ENCODE peak calls at places on chromosomes 6 and 20, in ten cellular contexts. One of them, this sample, is unnamed.

GRCh38 chr20:4794846-4795245 is 73.1 kb downstream of the PRND start:
- DNase-seq in pancreas: no peak
- DNase-seq in stomach: no peak
- DNase-seq in ovary: no peak
- DNase-seq in sigmoid colon: no peak
- DNase-seq in MM.1S: peak; percentile 47
- DNase-seq in RWPE2: peak; percentile 34
- DNase-seq in hepatocyte: no peak
- DNase-seq in body of pancreas: no peak
- DNase-seq in prostate gland: no peak
- DNase-seq in this sample: no peak

GRCh38 chr6:46993846-46994245 is 48.3 kb downstream of the ADGRF1 start:
- DNase-seq in stomach: no peak
- DNase-seq in body of pancreas: no peak
- DNase-seq in pancreas: no peak
- DNase-seq in hepatocyte: no peak
- DNase-seq in prostate gland: no peak
- DNase-seq in ovary: no peak
- DNase-seq in sigmoid colon: no peak
- DNase-seq in MM.1S: no peak
- DNase-seq in RWPE2: peak; percentile 58
- DNase-seq in this sample: no peak

GRCh38 chr20:11128131-11128831 is 454.5 kb upstream of the JAG1 start:
- DNase-seq in RWPE2: no peak
- DNase-seq in body of pancreas: no peak
- DNase-seq in ovary: no peak
- DNase-seq in hepatocyte: no peak
- DNase-seq in prostate gland: no peak
- DNase-seq in stomach: no peak
- DNase-seq in pancreas: no peak
- DNase-seq in MM.1S: no peak
- DNase-seq in sigmoid colon: no peak
- DNase-seq in this sample: no peak

GRCh38 chr20:46999821-47000465 is 105.3 kb downstream of the EYA2 start:
- DNase-seq in ovary: no peak
- DNase-seq in prostate gland: no peak
- DNase-seq in MM.1S: no peak
- DNase-seq in stomach: no peak
- DNase-seq in RWPE2: no peak
- DNase-seq in pancreas: no peak
- DNase-seq in hepatocyte: no peak
- DNase-seq in body of pancreas: no peak
- DNase-seq in sigmoid colon: no peak
- DNase-seq in this sample: no peak

GRCh38 chr6:5111626-5112025 is 26.5 kb downstream of the PPP1R3G start:
- DNase-seq in prostate gland: no peak
- DNase-seq in hepatocyte: no peak
- DNase-seq in stomach: no peak
- DNase-seq in sigmoid colon: peak; percentile 48
- DNase-seq in MM.1S: no peak
- DNase-seq in RWPE2: no peak
- DNase-seq in pancreas: no peak
- DNase-seq in body of pancreas: no peak
- DNase-seq in ovary: no peak
- DNase-seq in this sample: no peak

GRCh38 chr6:21171801-21172200 is 421.8 kb upstream of the SOX4 start:
- DNase-seq in RWPE2: no peak
- DNase-seq in ovary: no peak
- DNase-seq in pancreas: no peak
- DNase-seq in sigmoid colon: no peak
- DNase-seq in hepatocyte: no peak
- DNase-seq in body of pancreas: no peak
- DNase-seq in prostate gland: no peak
- DNase-seq in MM.1S: no peak
- DNase-seq in stomach: no peak
- DNase-seq in this sample: no peak

GRCh38 chr20:32661820-32662528 is 11.8 kb downstream of the C20orf203 start:
- DNase-seq in prostate gland: no peak
- DNase-seq in MM.1S: no peak
- DNase-seq in RWPE2: no peak
- DNase-seq in stomach: no peak
- DNase-seq in pancreas: no peak
- DNase-seq in sigmoid colon: no peak
- DNase-seq in ovary: no peak
- DNase-seq in body of pancreas: no peak
- DNase-seq in hepatocyte: no peak
- DNase-seq in this sample: no peak

GRCh38 chr20:12086359-12086758 is 168.7 kb downstream of the BTBD3 start:
- DNase-seq in MM.1S: no peak
- DNase-seq in RWPE2: no peak
- DNase-seq in prostate gland: no peak
- DNase-seq in ovary: no peak
- DNase-seq in sigmoid colon: no peak
- DNase-seq in body of pancreas: no peak
- DNase-seq in stomach: no peak
- DNase-seq in hepatocyte: no peak
- DNase-seq in pancreas: no peak
- DNase-seq in this sample: no peak

GRCh38 chr20:31587545-31588389 is 17.3 kb upstream of the ID1 start:
- DNase-seq in prostate gland: no peak
- DNase-seq in pancreas: peak; percentile 77
- DNase-seq in sigmoid colon: no peak
- DNase-seq in hepatocyte: peak; percentile 79
- DNase-seq in RWPE2: no peak
- DNase-seq in MM.1S: no peak
- DNase-seq in stomach: peak; percentile 57
- DNase-seq in ovary: no peak
- DNase-seq in body of pancreas: no peak
- DNase-seq in this sample: peak; percentile 71

GRCh38 chr6:17289491-17290106 is 8.4 kb downstream of the RBM24 start:
- DNase-seq in prostate gland: peak; percentile 5
- DNase-seq in stomach: no peak
- DNase-seq in hepatocyte: peak; percentile 64
- DNase-seq in body of pancreas: peak; percentile 30
- DNase-seq in ovary: peak; percentile 24
- DNase-seq in RWPE2: no peak
- DNase-seq in MM.1S: no peak
- DNase-seq in sigmoid colon: peak; percentile 93
- DNase-seq in pancreas: no peak
- DNase-seq in this sample: no peak

GRCh38 chr20:22700387-22700786 is 116.0 kb upstream of the FOXA2 start:
- DNase-seq in MM.1S: no peak
- DNase-seq in sigmoid colon: no peak
- DNase-seq in ovary: no peak
- DNase-seq in pancreas: no peak
- DNase-seq in hepatocyte: no peak
- DNase-seq in prostate gland: no peak
- DNase-seq in RWPE2: no peak
- DNase-seq in body of pancreas: no peak
- DNase-seq in stomach: no peak
- DNase-seq in this sample: no peak

DNA sequence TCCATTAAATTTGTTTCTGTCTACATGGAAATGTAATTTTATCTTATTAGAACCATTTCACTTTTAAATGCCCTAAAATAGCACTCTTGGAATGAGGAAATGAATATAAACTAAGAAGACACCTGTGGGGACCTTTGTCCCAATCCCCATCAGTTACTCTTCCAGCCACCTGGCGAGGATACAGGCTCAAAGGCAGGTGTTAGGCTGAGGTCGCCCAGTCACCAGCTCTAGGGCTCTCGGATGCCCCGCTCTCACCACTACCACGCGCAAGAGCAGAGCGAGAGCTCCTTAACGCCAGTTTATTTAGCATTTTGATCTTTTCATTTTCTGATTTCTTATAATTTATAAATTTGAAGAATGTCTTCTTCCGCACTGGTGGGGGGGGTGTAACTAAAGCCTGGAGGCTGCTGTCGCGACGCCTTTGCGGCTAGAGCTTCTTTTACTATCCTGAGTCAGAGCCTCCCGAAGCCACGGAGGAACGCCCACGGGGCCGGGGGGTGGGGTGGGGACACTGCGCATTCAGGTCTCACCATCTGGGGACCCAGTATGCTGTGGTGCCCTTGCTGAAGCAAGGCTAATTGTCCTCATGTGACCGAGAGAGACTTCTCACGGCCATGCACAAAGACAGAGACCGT is 38.7 kb upstream of the AFDN start:
- DNase-seq in sigmoid colon: peak; percentile 46
- DNase-seq in MM.1S: no peak
- DNase-seq in pancreas: no peak
- DNase-seq in hepatocyte: no peak
- DNase-seq in RWPE2: no peak
- DNase-seq in prostate gland: no peak
- DNase-seq in ovary: no peak
- DNase-seq in body of pancreas: no peak
- DNase-seq in stomach: no peak
- DNase-seq in this sample: no peak
- H3K36me3 ChIP-seq in sigmoid colon: no peaks in the 10 kb centered on the region
- H3K36me3 ChIP-seq in MM.1S: no peaks in the 10 kb centered on the region
- H3K36me3 ChIP-seq in pancreas: no peaks in the 10 kb centered on the region
- H3K36me3 ChIP-seq in hepatocyte: no peaks in the 10 kb centered on the region
- H3K36me3 ChIP-seq in RWPE2: no peaks in the 10 kb centered on the region
- H3K36me3 ChIP-seq in prostate gland: no peaks in the 10 kb centered on the region
- H3K36me3 ChIP-seq in ovary: no peaks in the 10 kb centered on the region
- H3K36me3 ChIP-seq in body of pancreas: no peaks in the 10 kb centered on the region
- H3K36me3 ChIP-seq in stomach: no peaks in the 10 kb centered on the region
- H3K36me3 ChIP-seq in this sample: no peaks in the 10 kb centered on the region

GRCh38 chr6:40923326-40923725 is 115.7 kb downstream of the UNC5CL start:
- DNase-seq in stomach: no peak
- DNase-seq in pancreas: no peak
- DNase-seq in body of pancreas: no peak
- DNase-seq in sigmoid colon: no peak
- DNase-seq in hepatocyte: no peak
- DNase-seq in ovary: no peak
- DNase-seq in prostate gland: no peak
- DNase-seq in MM.1S: no peak
- DNase-seq in RWPE2: no peak
- DNase-seq in this sample: no peak
- H3K4me3 ChIP-seq in stomach: no peak overlapping the region
- H3K4me3 ChIP-seq in pancreas: no peak overlapping the region
- H3K4me3 ChIP-seq in body of pancreas: no peak overlapping the region
- H3K4me3 ChIP-seq in sigmoid colon: no peak overlapping the region
- H3K4me3 ChIP-seq in hepatocyte: no peak overlapping the region
- H3K4me3 ChIP-seq in ovary: no peak overlapping the region
- H3K4me3 ChIP-seq in prostate gland: no peak overlapping the region
- H3K4me3 ChIP-seq in MM.1S: no peak overlapping the region
- H3K4me3 ChIP-seq in RWPE2: no peak overlapping the region
- H3K4me3 ChIP-seq in this sample: no peak overlapping the region

GRCh38 chr6:12483712-12484111 is 193.6 kb downstream of the EDN1 start:
- DNase-seq in hepatocyte: no peak
- DNase-seq in pancreas: no peak
- DNase-seq in MM.1S: peak; percentile 86
- DNase-seq in sigmoid colon: no peak
- DNase-seq in prostate gland: no peak
- DNase-seq in RWPE2: peak; percentile 63
- DNase-seq in ovary: no peak
- DNase-seq in stomach: no peak
- DNase-seq in body of pancreas: no peak
- DNase-seq in this sample: no peak

GRCh38 chr6:12480379-12480778 is 190.2 kb downstream of the EDN1 start:
- DNase-seq in prostate gland: no peak
- DNase-seq in RWPE2: no peak
- DNase-seq in MM.1S: no peak
- DNase-seq in ovary: no peak
- DNase-seq in hepatocyte: no peak
- DNase-seq in pancreas: no peak
- DNase-seq in stomach: no peak
- DNase-seq in body of pancreas: no peak
- DNase-seq in sigmoid colon: no peak
- DNase-seq in this sample: no peak

GRCh38 chr6:12484519-12484918 is 194.4 kb downstream of the EDN1 start:
- DNase-seq in MM.1S: no peak
- DNase-seq in prostate gland: no peak
- DNase-seq in pancreas: no peak
- DNase-seq in hepatocyte: no peak
- DNase-seq in sigmoid colon: no peak
- DNase-seq in body of pancreas: no peak
- DNase-seq in stomach: no peak
- DNase-seq in ovary: no peak
- DNase-seq in RWPE2: no peak
- DNase-seq in this sample: no peak

GRCh38 chr6:12481292-12481691 is 191.1 kb downstream of the EDN1 start:
- DNase-seq in sigmoid colon: no peak
- DNase-seq in prostate gland: no peak
- DNase-seq in body of pancreas: no peak
- DNase-seq in pancreas: no peak
- DNase-seq in MM.1S: no peak
- DNase-seq in stomach: no peak
- DNase-seq in RWPE2: no peak
- DNase-seq in ovary: no peak
- DNase-seq in hepatocyte: no peak
- DNase-seq in this sample: no peak

DNA sequence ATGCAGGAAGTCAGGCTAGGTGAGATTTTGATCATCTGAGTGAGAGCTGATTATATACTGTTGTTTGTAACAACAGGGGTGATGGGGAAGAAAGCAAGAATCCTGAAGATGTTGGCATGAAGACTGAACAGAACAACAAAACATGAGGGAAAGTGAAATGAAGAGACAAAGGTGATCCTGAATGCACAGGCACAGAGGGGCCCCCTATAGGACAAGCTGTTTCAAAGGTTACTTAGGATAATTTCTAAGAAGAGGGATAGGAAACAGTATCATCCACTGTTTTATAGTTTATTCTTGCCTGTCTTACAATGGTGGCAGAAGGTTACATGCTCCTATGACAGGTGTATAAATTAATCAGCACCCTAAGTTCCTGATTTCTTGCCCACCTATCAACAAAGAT is 192.2 kb downstream of the EDN1 start:
- DNase-seq in hepatocyte: peak; percentile 16
- DNase-seq in MM.1S: no peak
- DNase-seq in stomach: no peak
- DNase-seq in prostate gland: no peak
- DNase-seq in body of pancreas: no peak
- DNase-seq in sigmoid colon: no peak
- DNase-seq in RWPE2: no peak
- DNase-seq in pancreas: no peak
- DNase-seq in ovary: no peak
- DNase-seq in this sample: no peak
- TF ChIP-seq CTCF in hepatocyte: no peak
- TF ChIP-seq CTCF in MM.1S: peak; percentile 26
- TF ChIP-seq CTCF in stomach: no peak
- TF ChIP-seq CTCF in prostate gland: no peak
- TF ChIP-seq CTCF in body of pancreas: no peak
- TF ChIP-seq CTCF in sigmoid colon: no peak
- TF ChIP-seq CTCF in RWPE2: peak; percentile 20
- TF ChIP-seq CTCF in pancreas: no peak
- TF ChIP-seq CTCF in ovary: no peak
- TF ChIP-seq CTCF in this sample: peak; percentile 43

DNA sequence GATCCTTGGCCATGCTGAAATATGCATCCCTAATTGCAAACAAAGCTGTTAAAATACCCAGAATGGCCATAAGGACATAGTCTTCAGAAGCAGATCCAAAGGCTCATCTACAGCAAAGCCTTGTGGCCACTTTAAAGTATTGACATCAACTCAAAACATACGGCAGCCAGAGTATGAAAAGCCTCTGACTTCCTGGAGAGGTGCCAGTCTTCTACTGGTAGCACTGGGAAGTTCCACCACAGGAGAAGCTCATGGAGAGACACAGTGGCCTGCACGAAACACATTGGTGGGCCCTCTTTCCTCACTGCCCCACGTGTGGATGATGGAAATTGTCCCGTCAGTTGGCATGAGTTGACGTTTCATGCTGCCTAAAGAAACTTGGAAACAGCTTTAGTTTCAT is 202.6 kb upstream of the HEY2 start:
- DNase-seq in ovary: no peak
- DNase-seq in body of pancreas: no peak
- DNase-seq in prostate gland: no peak
- DNase-seq in RWPE2: no peak
- DNase-seq in pancreas: no peak
- DNase-seq in hepatocyte: no peak
- DNase-seq in MM.1S: no peak
- DNase-seq in sigmoid colon: no peak
- DNase-seq in stomach: no peak
- DNase-seq in this sample: no peak
- H3K36me3 ChIP-seq in ovary: no peaks in the 10 kb centered on the region
- H3K36me3 ChIP-seq in body of pancreas: no peaks in the 10 kb centered on the region
- H3K36me3 ChIP-seq in prostate gland: no peaks in the 10 kb centered on the region
- H3K36me3 ChIP-seq in RWPE2: no peaks in the 10 kb centered on the region
- H3K36me3 ChIP-seq in pancreas: no peaks in the 10 kb centered on the region
- H3K36me3 ChIP-seq in hepatocyte: no peaks in the 10 kb centered on the region
- H3K36me3 ChIP-seq in MM.1S: no peaks in the 10 kb centered on the region
- H3K36me3 ChIP-seq in sigmoid colon: no peaks in the 10 kb centered on the region
- H3K36me3 ChIP-seq in stomach: no peaks in the 10 kb centered on the region
- H3K36me3 ChIP-seq in this sample: no peaks in the 10 kb centered on the region